ENCODE peak calls at places on chromosome 13, in ten cellular contexts. B, I, T, N, Y, O, F, H, S and E are unnamed samples.

GRCh38 chr13:43023244-43023931 is at the start of gene DNAJC15:
- DNase-seq in B (peak), I (peak), T (peak), N (peak), Y (peak), O (peak), F (peak), H (peak), S (peak), E (peak)

GRCh38 chr13:90839061-90839460 is 508.4 kb upstream of the MIR17HG start:
- DNase-seq in B (no peak), I (no peak), T (no peak), N (no peak), Y (no peak), O (no peak), F (no peak), H (no peak), S (no peak), E (no peak)

GRCh38 chr13:39575641-39576238 is 27.3 kb downstream of the LHFPL6 start:
- DNase-seq in B (no peak), I (no peak), T (no peak), N (no peak), Y (no peak), O (no peak), F (no peak), H (no peak), S (no peak), E (no peak)

GRCh38 chr13:91540157-91540736 is 141.8 kb downstream of the GPC5 start:
- DNase-seq in B (no peak), I (no peak), T (no peak), N (no peak), Y (no peak), O (no peak), F (no peak), H (no peak), S (no peak), E (no peak)

GRCh38 chr13:62193919-62194318 is 778.3 kb upstream of the PCDH20 start:
- DNase-seq in B (no peak), I (no peak), T (no peak), N (no peak), Y (no peak), O (no peak), F (no peak), H (no peak), S (no peak), E (no peak)

GRCh38 chr13:51000576-51001260 is 91.1 kb downstream of the RNASEH2B start:
- DNase-seq in B (no peak), I (no peak), T (peak), N (no peak), Y (peak), O (no peak), F (peak), H (no peak), S (no peak), E (peak)

GRCh38 chr13:39540929-39541605 is 61.9 kb downstream of the LHFPL6 start:
- DNase-seq in B (no peak), I (no peak), T (peak), N (no peak), Y (no peak), O (no peak), F (no peak), H (no peak), S (no peak), E (no peak)

GRCh38 chr13:24274452-24274971 is 34.9 kb upstream of the C1QTNF9 start:
- DNase-seq in B (no peak), I (no peak), T (peak), N (no peak), Y (peak), O (no peak), F (peak), H (peak), S (peak), E (no peak)

GRCh38 chr13:22311734-22312404 is 641.0 kb downstream of the FGF9 start:
- DNase-seq in B (no peak), I (no peak), T (no peak), N (no peak), Y (no peak), O (no peak), F (no peak), H (no peak), S (no peak), E (no peak)

GRCh38 chr13:27770809-27771208 is 21.5 kb upstream of the GSX1 start:
- DNase-seq in B (no peak), I (no peak), T (peak), N (peak), Y (peak), O (no peak), F (no peak), H (no peak), S (peak), E (no peak)

GRCh38 chr13:46146898-46147297 is 35.1 kb downstream of the LCP1 start:
- DNase-seq in B (peak), I (no peak), T (peak), N (peak), Y (no peak), O (no peak), F (no peak), H (no peak), S (no peak), E (no peak)

GRCh38 chr13:109792416-109793090 is 6.2 kb upstream of the IRS2 start:
- DNase-seq in B (no peak), I (no peak), T (no peak), N (no peak), Y (no peak), O (no peak), F (no peak), H (no peak), S (no peak), E (no peak)

DNA sequence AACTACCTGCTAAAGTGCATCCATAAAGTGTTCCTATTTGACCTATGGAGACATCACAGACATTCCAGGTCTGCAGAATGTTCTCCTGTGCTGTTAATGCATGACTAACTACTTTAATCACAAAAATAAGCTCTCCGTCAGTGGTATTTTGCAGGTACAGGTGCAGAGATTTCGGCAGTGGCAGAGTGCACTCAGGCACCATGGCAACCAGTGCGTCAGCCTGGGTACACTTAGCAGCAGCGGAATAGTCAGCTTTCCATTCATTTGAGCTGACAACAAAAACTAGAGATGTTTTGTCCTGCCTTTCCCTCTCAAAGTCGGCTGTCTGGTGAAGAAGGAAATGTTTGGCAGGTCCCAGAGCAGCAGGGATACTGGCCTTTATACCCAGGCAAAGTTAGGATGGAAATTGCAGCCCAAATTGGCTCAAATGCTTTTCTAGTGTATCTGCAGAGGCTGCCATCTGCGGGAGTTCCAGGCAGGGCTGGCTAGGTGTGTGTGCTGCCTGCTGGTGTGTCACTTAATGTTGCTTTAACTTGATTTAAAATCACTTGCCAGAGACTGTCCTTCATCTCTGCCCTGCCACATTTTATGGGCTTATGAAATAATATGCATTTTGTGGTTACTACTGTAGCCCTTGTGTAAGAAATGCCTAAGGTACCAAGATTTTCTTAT is 195.8 kb downstream of the RAP2A start:
- DNase-seq in B (no peak), I (no peak), T (no peak), N (no peak), Y (no peak), O (peak), F (no peak), H (no peak), S (no peak), E (no peak)
- TF ChIP-seq CTCF in B (no peak), I (no peak), T (no peak), N (no peak), Y (no peak), O (no peak), F (no peak), H (no peak), S (no peak), E (no peak)

GRCh38 chr13:49240017-49240416 is 7.7 kb upstream of the CDADC1 start:
- DNase-seq in B (no peak), I (no peak), T (peak), N (no peak), Y (peak), O (no peak), F (no peak), H (no peak), S (peak), E (peak)
- TF ChIP-seq CTCF in B (peak), I (peak), T (peak), N (peak), Y (peak), O (no peak), F (peak), H (peak), S (peak), E (peak)

GRCh38 chr13:76790519-76791289 is 95.5 kb downstream of the KCTD12 start:
- DNase-seq in B (no peak), I (no peak), T (peak), N (no peak), Y (no peak), O (no peak), F (no peak), H (no peak), S (no peak), E (peak)
- TF ChIP-seq CTCF in B (no peak), I (no peak), T (no peak), N (no peak), Y (no peak), O (no peak), F (no peak), H (no peak), S (no peak), E (no peak)

GRCh38 chr13:33933810-33934209 is 115.9 kb downstream of the RFC3 start:
- DNase-seq in B (no peak), I (no peak), T (no peak), N (no peak), Y (no peak), O (no peak), F (no peak), H (no peak), S (no peak), E (no peak)

GRCh38 chr13:33934936-33935510 is 117.1 kb downstream of the RFC3 start:
- DNase-seq in B (no peak), I (no peak), T (no peak), N (no peak), Y (no peak), O (no peak), F (no peak), H (no peak), S (no peak), E (no peak)

GRCh38 chr13:33934343-33934742 is 116.4 kb downstream of the RFC3 start:
- DNase-seq in B (no peak), I (no peak), T (no peak), N (no peak), Y (no peak), O (no peak), F (no peak), H (no peak), S (no peak), E (no peak)

GRCh38 chr13:33932765-33933406 is 114.9 kb downstream of the RFC3 start:
- DNase-seq in B (no peak), I (no peak), T (peak), N (peak), Y (peak), O (no peak), F (no peak), H (no peak), S (no peak), E (peak)

GRCh38 chr13:33931397-33931987 is 113.5 kb downstream of the RFC3 start:
- DNase-seq in B (peak), I (no peak), T (peak), N (peak), Y (peak), O (no peak), F (no peak), H (no peak), S (no peak), E (peak)
- TF ChIP-seq CTCF in B (peak), I (no peak), T (peak), N (peak), Y (peak), O (peak), F (peak), H (peak), S (no peak), E (peak)

DNA sequence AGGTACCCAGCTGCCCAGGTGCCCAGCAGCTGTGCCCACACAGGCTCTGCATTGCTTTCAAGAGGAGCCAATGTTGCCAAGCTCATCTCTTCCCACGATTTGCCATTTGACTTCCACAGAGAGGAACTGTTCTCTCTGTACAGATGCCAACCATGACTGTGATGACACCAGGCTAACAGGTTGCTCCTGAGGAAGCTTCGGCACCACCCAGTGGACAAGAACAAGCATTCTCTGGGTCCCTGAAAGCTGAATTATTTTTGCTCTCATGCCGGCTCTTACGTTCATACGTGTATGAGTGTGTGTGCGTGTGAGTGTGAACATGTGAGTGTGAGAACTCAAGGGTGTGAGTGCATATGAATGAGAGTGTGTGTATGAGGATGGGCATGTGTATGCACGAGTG is 535.2 kb downstream of the LIG4 start:
- DNase-seq in B (no peak), I (no peak), T (peak), N (peak), Y (peak), O (no peak), F (no peak), H (no peak), S (no peak), E (no peak)
- TF ChIP-seq CTCF in B (no peak), I (no peak), T (peak), N (peak), Y (no peak), O (no peak), F (peak), H (no peak), S (no peak), E (no peak)